ENCODE peak calls at places on chromosome 15, in six cellular contexts. F, C, Q, J, R and H are unnamed samples.

GRCh38 chr15:80906159-80906775 is 83.4 kb downstream of the MESD start:
- DNase-seq in F (no peak), C (no peak), Q (peak), J (no peak), R (no peak), H (no peak)

GRCh38 chr15:90230071-90230494 is 3.7 kb downstream of the CIB1 start:
- DNase-seq in F (no peak), C (no peak), Q (no peak), J (no peak), R (peak), H (peak)

GRCh38 chr15:31270767-31271166 is 55.9 kb upstream of the KLF13 start:
- DNase-seq in F (peak), C (peak), Q (no peak), J (peak), R (peak), H (no peak)

GRCh38 chr15:31243895-31244294 is 82.7 kb upstream of the KLF13 start:
- DNase-seq in F (no peak), C (no peak), Q (no peak), J (no peak), R (no peak), H (no peak)

GRCh38 chr15:79018960-79019359 is 71.6 kb downstream of the RASGRF1 start:
- DNase-seq in F (no peak), C (no peak), Q (no peak), J (no peak), R (no peak), H (no peak)

GRCh38 chr15:48017747-48018146 is 103.0 kb upstream of the SLC24A5 start:
- DNase-seq in F (no peak), C (no peak), Q (no peak), J (no peak), R (peak), H (peak)

GRCh38 chr15:55240125-55240760 is 43.5 kb upstream of the RSL24D1 start:
- DNase-seq in F (no peak), C (no peak), Q (no peak), J (no peak), R (no peak), H (no peak)

GRCh38 chr15:100937171-100937570 is 18.0 kb downstream of the LRRK1 start:
- DNase-seq in F (no peak), C (no peak), Q (no peak), J (no peak), R (no peak), H (no peak)

GRCh38 chr15:73346735-73347312 is 21.9 kb downstream of the HCN4 start:
- DNase-seq in F (no peak), C (peak), Q (peak), J (no peak), R (peak), H (peak)

GRCh38 chr15:26537653-26538052 is 235.2 kb downstream of the GABRB3 start:
- DNase-seq in F (no peak), C (no peak), Q (no peak), J (no peak), R (no peak), H (no peak)

GRCh38 chr15:100601158-100601557 is 826 bp downstream of the LINS1 start:
- DNase-seq in F (no peak), C (peak), Q (peak), J (peak), R (no peak), H (no peak)

GRCh38 chr15:55587321-55588069 is 650 bp downstream of the PYGO1 start:
- DNase-seq in F (peak), C (peak), Q (peak), J (no peak), R (no peak), H (no peak)

GRCh38 chr15:67157779-67158366 is 92.5 kb downstream of the SMAD3 start:
- DNase-seq in F (peak), C (no peak), Q (no peak), J (no peak), R (no peak), H (no peak)

GRCh38 chr15:46344115-46344749 is 709.4 kb downstream of the SQOR start:
- DNase-seq in F (no peak), C (peak), Q (no peak), J (no peak), R (no peak), H (no peak)

DNA sequence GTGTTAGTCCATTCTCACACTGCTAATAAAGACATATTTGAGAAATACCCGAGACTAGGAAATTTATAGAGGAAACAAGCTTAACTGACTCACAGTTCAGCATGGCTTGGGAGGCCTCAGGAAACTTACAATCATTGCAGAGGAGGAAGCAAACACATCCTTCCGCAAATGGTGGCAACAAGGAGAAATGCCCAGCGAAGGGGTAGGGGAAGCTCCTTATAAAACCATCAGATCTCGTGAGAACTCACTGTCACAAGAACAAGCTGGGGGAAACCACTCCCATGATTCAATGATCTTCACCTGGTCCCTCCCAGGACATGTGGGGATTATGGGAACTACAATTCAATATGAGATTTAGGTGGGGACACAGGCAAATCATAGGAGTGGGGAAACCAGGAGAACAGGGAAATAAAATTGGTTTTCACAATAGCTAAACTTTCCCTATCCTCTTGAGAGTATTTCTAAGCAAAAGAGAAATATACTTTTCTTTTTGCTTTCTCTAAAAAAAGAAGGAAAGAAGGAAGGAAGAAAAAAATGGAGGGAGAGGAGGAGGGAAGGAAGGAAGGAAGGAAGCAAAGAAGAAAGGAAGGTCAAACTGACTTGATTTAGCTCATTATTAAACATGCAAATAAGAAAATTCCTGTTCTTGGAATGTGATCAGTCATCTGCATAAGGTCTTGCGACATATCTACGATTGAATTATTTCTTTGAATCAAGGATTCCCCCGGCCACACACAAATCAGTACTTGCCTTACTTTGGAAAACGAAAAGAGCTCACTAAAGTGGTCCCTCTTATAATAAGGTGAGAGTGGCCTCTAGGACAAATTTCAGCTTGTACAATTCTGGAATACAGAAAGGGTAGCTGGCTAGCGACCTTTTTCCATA is 75.2 kb downstream of the LIPC start:
- DNase-seq in F (no peak), C (peak), Q (no peak), J (no peak), R (no peak), H (no peak)
- TF ChIP-seq CTCF in F (no peak), C (no peak), Q (no peak), J (peak), R (no peak), H (no peak)

GRCh38 chr15:71790081-71790480 is 20.3 kb upstream of the NR2E3 start:
- DNase-seq in F (peak), C (no peak), Q (no peak), J (no peak), R (peak), H (no peak)
- TF ChIP-seq POLR2AphosphoS5 in F (no peak), C (no peak), Q (no peak), J (no peak), R (no peak), H (no peak)

GRCh38 chr15:60616147-60616546 is 137.2 kb upstream of the ICE2 start:
- DNase-seq in F (no peak), C (no peak), Q (no peak), J (no peak), R (no peak), H (no peak)

GRCh38 chr15:60612400-60613048 is 133.6 kb upstream of the ICE2 start:
- DNase-seq in F (no peak), C (no peak), Q (no peak), J (no peak), R (no peak), H (peak)

GRCh38 chr15:60614028-60614427 is 135.1 kb upstream of the ICE2 start:
- DNase-seq in F (no peak), C (no peak), Q (no peak), J (no peak), R (no peak), H (no peak)

GRCh38 chr15:60614862-60615771 is 136.2 kb upstream of the ICE2 start:
- DNase-seq in F (no peak), C (peak), Q (peak), J (no peak), R (no peak), H (peak)

DNA sequence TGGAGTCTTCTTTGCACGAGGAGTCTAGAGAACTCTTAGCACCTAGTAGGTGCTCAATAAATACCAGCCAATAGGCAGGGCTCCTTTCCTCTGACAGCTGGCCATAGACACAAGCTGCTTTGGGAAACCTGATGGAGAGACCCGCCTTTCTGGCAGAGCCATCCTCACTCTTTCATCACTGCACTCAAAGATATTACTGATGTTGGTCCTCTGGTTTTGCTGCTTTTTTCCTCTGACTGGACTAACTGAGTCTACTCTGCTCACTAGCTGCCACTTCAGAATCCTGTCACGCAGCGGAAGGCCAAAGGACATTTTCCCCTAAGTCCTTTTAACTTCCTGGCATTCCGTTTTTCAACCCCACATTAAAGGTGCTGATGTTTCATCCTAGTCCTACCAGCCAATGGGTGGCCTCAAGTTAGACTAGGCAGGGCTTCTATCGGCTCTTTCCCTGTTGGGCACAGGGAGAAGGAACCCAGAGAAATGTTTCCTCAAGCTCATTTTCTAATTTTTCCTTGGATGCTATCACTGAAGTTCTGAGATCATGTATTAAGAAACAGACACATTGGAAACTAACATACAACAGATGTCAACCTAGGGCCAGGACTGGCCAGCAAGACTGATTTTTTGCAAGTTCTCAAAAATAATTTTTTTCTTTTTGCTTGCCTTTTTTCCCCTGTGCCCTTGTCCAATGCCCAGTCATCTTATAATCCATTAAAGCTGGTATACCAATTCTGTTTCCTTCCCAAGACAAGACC is 132.8 kb upstream of the ICE2 start:
- DNase-seq in F (no peak), C (no peak), Q (no peak), J (no peak), R (no peak), H (no peak)
- TF ChIP-seq CTCF in F (no peak), C (no peak), Q (no peak), J (no peak), R (no peak), H (no peak)

GRCh38 chr15:68176601-68177000 is 28.5 kb downstream of the CALML4 start:
- DNase-seq in F (no peak), C (no peak), Q (no peak), J (no peak), R (no peak), H (no peak)
- TF ChIP-seq POLR2AphosphoS5 in F (no peak), C (no peak), Q (no peak), J (no peak), R (no peak), H (no peak)

GRCh38 chr15:65401607-65402240 is 21.0 kb downstream of the IGDCC4 start:
- DNase-seq in F (no peak), C (no peak), Q (no peak), J (no peak), R (no peak), H (no peak)

GRCh38 chr15:65402971-65403370 is 19.8 kb downstream of the IGDCC4 start:
- DNase-seq in F (no peak), C (no peak), Q (no peak), J (no peak), R (no peak), H (no peak)

GRCh38 chr15:65399997-65400396 is 22.2 kb upstream of the IGDCC3 start:
- DNase-seq in F (no peak), C (no peak), Q (no peak), J (no peak), R (no peak), H (no peak)

GRCh38 chr15:65399001-65399706 is 21.4 kb upstream of the IGDCC3 start:
- DNase-seq in F (no peak), C (no peak), Q (no peak), J (no peak), R (no peak), H (no peak)

DNA sequence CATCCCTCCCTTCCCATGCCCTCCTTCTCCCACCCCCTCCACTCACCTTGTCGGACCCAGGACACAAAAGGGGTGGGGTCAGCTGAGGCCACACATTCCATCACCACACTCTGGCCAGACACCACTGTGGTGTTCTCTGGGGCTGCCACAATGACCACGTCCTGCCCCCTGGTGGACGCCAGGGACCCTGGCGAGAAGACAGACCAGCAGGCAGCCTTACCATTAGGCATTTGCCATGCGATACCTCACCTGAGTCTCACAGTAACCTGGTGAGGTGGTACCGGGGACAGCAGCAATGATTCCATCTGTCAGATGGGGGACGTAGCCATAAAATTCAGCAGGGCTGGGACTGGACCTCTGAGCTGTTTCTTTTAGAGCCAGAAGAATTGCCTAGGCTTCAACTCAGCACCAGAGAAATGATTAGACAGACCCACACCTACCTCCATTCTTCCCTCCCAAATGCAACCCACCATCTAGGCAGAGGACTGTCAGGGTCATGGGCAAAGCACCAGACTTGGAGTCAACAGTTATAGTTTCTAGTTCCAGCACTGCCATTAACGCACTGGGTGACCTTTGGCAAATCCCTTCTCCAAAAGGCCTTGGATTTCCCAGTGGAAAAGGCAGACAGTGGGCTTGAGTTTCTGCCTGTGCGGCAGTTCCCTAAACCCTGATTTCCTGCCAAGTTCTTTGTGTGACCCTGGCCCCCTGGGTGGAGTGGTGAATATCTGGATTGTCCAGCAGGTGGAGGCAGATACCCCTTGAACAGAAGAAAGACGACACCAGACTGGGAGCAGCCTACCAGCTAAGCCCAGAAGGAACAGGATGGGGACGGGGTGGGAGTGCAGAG is 21.8 kb downstream of the IGDCC4 start:
- DNase-seq in F (no peak), C (peak), Q (peak), J (peak), R (peak), H (no peak)
- TF ChIP-seq CTCF in F (peak), C (peak), Q (peak), J (peak), R (peak), H (peak)

GRCh38 chr15:75738647-75739325 is 26.1 kb upstream of the CSPG4 start:
- DNase-seq in F (peak), C (peak), Q (peak), J (peak), R (peak), H (peak)
- TF ChIP-seq POLR2AphosphoS5 in F (peak), C (peak), Q (no peak), J (peak), R (no peak), H (peak)